ENCODE peak calls at places on chromosomes 12 and 14, in five cellular contexts. E, S, G, U and N are unnamed samples.

GRCh38 chr14:92726933-92727262 is 21.5 kb downstream of the LGMN start:
- DNase-seq in S (no peak), G (no peak), U (no peak), E (no peak), N (no peak)

GRCh38 chr12:30979371-30980259 is 53.1 kb downstream of the TSPAN11 start:
- DNase-seq in E (no peak), S (no peak), U (no peak), G (no peak), N (no peak)

GRCh38 chr14:90091393-90091792 is 29.6 kb downstream of the KCNK13 start:
- DNase-seq in E (no peak), U (no peak), S (no peak), G (no peak), N (no peak)

GRCh38 chr12:50610171-50610570 is 105.4 kb downstream of the DIP2B start:
- DNase-seq in S (no peak), E (no peak), G (no peak), U (no peak), N (no peak)

GRCh38 chr12:5715076-5715475 is 230.0 kb downstream of the ANO2 start:
- DNase-seq in G (peak; percentile 6), U (no peak), S (no peak), E (no peak), N (no peak)

GRCh38 chr12:53267309-53268008 is 640 bp upstream of the ESPL1 start:
- DNase-seq in S (no peak), G (no peak), E (no peak), U (no peak), N (no peak)

GRCh38 chr14:100241279-100241678 is 2.3 kb downstream of the YY1 start:
- DNase-seq in G (no peak), S (no peak), U (no peak), E (no peak), N (no peak)

GRCh38 chr12:45231515-45232145 is 15.7 kb downstream of the ANO6 start:
- DNase-seq in G (peak; percentile 65), S (no peak), E (no peak), U (no peak), N (no peak)

GRCh38 chr14:32702571-32702970 is 236.1 kb upstream of the NPAS3 start:
- DNase-seq in S (no peak), G (no peak), E (peak; percentile 25), U (peak; percentile 51), N (no peak)
- TF ChIP-seq SUZ12 in S (no peak), G (no peak), E (no peak), U (no peak), N (no peak)

GRCh38 chr12:69510176-69510827 is 40.1 kb downstream of the FRS2 start:
- DNase-seq in S (no peak), G (no peak), U (no peak), E (no peak), N (no peak)

GRCh38 chr12:69508581-69508980 is 38.4 kb downstream of the FRS2 start:
- DNase-seq in E (no peak), S (no peak), U (no peak), G (no peak), N (no peak)

GRCh38 chr12:69508091-69508490 is 37.9 kb downstream of the FRS2 start:
- DNase-seq in G (no peak), U (no peak), S (no peak), E (no peak), N (no peak)

GRCh38 chr12:69511016-69511415 is 40.8 kb downstream of the FRS2 start:
- DNase-seq in S (no peak), U (no peak), G (no peak), E (no peak), N (no peak)

DNA sequence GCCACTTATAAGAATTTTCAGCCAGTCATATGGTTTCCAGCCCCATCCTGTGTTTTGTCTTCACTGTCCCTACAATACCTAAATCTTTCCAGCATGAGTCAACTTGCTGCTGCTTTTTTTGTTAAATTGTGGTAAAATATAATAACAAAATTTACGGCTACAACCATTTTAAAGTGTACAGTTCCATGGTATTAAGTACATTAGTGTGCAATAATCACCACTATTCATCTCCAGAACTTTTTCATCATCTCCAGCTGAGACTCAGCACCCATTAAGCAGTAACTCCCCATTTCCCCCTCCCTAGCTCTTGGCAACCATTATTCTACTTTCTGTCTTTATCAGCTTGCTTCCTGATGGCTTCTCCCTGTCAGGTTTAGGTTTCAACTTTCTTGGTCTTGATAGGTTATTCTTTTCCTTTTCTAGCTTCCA is 39.1 kb downstream of the FRS2 start:
- DNase-seq in S (no peak), E (no peak), G (no peak), U (no peak), N (no peak)
- TF ChIP-seq SUZ12 in S (no peak), E (no peak), G (no peak), U (no peak), N (no peak)

GRCh38 chr14:68476212-68476964 is 316.5 kb downstream of the ZFP36L1 start:
- DNase-seq in E (no peak), U (no peak), G (peak; percentile 45), S (peak; percentile 93), N (no peak)
- TF ChIP-seq SUZ12 in E (no peak), U (no peak), G (no peak), S (no peak), N (no peak)

GRCh38 chr12:104712477-104712876 is 245.6 kb downstream of the SLC41A2 start:
- DNase-seq in S (no peak), U (no peak), G (no peak), E (no peak), N (no peak)

GRCh38 chr12:104708891-104709290 is 249.2 kb downstream of the SLC41A2 start:
- DNase-seq in E (peak; percentile 61), U (no peak), S (no peak), G (no peak), N (no peak)

GRCh38 chr12:104709692-104710435 is 248.2 kb downstream of the SLC41A2 start:
- DNase-seq in E (no peak), U (no peak), G (no peak), S (no peak), N (no peak)

GRCh38 chr12:104712968-104713367 is 245.1 kb downstream of the SLC41A2 start:
- DNase-seq in G (no peak), E (no peak), S (no peak), U (no peak), N (no peak)

GRCh38 chr12:104710940-104711725 is 247.0 kb downstream of the SLC41A2 start:
- DNase-seq in E (no peak), S (no peak), G (no peak), U (no peak), N (no peak)
- TF ChIP-seq SUZ12 in E (no peak), S (no peak), G (no peak), U (no peak), N (no peak)